ENCODE peak calls at places on chromosome 2, in four cellular contexts. J is adipocyte, P is transverse colon, Z is tibial artery. O is an unnamed sample.

GRCh38 chr2:125516496-125517109 is 1139.4 kb upstream of the GYPC start:
- DNase-seq in P (no peak), J (peak; percentile 29), Z (no peak), O (peak; percentile 38)

GRCh38 chr2:233059797-233060499 is at the start of gene INPP5D:
- DNase-seq in J (no peak), P (peak; percentile 68), Z (peak; percentile 67), O (no peak)

GRCh38 chr2:146262606-146263005 is 1582.2 kb upstream of the ACVR2A start:
- DNase-seq in Z (no peak), P (no peak), J (no peak), O (no peak)

GRCh38 chr2:146240376-146240775 is 1604.5 kb upstream of the ACVR2A start:
- DNase-seq in P (no peak), J (peak; percentile 20), Z (no peak), O (no peak)

GRCh38 chr2:132849118-132849517 is 179.1 kb upstream of the LYPD1 start:
- DNase-seq in P (no peak), Z (no peak), J (peak; percentile 12), O (peak; percentile 20)

GRCh38 chr2:127454595-127455565 is 36.7 kb downstream of the PROC start:
- DNase-seq in P (peak; percentile 86), J (no peak), Z (no peak), O (peak; percentile 49)

GRCh38 chr2:210049831-210050230 is 47.4 kb downstream of the RPE start:
- DNase-seq in J (no peak), Z (no peak), P (no peak), O (no peak)

GRCh38 chr2:225236769-225237323 is 162.7 kb upstream of the NYAP2 start:
- DNase-seq in Z (no peak), P (no peak), J (no peak), O (no peak)

GRCh38 chr2:85554980-85555612 is 6.2 kb downstream of the GGCX start:
- DNase-seq in J (no peak), P (no peak), Z (no peak), O (no peak)

GRCh38 chr2:47652041-47652713 is 130.8 kb upstream of the MSH6 start:
- DNase-seq in P (no peak), J (no peak), Z (no peak), O (no peak)

GRCh38 chr2:106307860-106308259 is 113.8 kb upstream of the UXS1 start:
- DNase-seq in P (no peak), J (no peak), Z (no peak), O (no peak)

DNA sequence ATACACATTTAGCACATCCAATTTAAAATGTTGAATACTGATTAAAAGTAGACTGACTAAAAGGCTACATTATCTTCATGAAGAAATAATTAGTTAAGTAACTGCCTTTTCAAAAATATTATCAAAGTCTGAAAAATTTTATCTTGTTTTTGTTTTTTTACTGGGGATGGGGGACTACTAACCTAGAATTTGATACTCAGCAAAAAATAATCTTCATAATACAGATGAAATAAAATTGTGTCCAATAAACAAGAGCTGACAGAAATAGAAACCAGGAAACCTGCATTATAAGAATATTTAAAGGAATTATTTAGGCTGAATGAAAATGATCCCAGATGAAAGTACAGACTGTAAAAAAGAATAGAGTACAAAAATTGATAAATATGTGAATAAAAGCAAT is 200.7 kb upstream of the RGPD4 start:
- DNase-seq in J (no peak), Z (no peak), P (no peak), O (no peak)
- H3K9me3 ChIP-seq in J (peaks cover 25% of the 10 kb centered on the region), Z (no peaks in the 10 kb centered on the region), P (peaks cover 5% of the 10 kb centered on the region), O (peaks cover 7% of the 10 kb centered on the region)

DNA sequence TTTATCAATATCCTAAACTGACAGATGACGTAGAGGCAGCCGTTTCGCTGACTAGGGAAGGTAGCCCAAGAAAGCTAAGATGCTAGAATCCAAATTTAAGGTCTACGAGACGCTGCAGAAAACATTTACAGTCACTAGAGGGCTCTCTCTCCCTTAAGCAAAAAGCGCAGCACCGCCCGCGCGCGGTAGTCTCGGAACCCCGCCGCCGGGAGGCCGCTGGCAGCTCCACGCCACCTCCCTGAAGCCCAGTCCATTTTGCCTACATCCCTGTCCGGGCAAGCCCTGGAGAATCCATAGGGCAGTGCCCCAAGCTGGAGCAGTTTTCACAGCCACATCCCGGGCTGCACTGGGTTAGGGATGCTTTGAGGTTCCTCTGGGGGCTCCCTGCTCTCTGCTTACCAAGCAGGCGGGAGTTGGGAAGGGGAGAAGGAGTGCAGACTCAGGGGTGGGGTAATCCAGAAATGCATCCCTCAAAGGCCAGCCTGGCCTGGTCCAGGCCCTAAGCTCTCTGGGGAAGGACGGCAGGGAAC is 1.5 kb upstream of the DPYSL5 start:
- DNase-seq in Z (peak; percentile 72), P (peak; percentile 57), J (peak; percentile 94), O (peak; percentile 85)
- H3K27me3 ChIP-seq in Z (peaks cover 90% of the 10 kb centered on the region), P (peaks cover 100% of the 10 kb centered on the region), J (peaks cover 77% of the 10 kb centered on the region), O (peaks cover 82% of the 10 kb centered on the region)

DNA sequence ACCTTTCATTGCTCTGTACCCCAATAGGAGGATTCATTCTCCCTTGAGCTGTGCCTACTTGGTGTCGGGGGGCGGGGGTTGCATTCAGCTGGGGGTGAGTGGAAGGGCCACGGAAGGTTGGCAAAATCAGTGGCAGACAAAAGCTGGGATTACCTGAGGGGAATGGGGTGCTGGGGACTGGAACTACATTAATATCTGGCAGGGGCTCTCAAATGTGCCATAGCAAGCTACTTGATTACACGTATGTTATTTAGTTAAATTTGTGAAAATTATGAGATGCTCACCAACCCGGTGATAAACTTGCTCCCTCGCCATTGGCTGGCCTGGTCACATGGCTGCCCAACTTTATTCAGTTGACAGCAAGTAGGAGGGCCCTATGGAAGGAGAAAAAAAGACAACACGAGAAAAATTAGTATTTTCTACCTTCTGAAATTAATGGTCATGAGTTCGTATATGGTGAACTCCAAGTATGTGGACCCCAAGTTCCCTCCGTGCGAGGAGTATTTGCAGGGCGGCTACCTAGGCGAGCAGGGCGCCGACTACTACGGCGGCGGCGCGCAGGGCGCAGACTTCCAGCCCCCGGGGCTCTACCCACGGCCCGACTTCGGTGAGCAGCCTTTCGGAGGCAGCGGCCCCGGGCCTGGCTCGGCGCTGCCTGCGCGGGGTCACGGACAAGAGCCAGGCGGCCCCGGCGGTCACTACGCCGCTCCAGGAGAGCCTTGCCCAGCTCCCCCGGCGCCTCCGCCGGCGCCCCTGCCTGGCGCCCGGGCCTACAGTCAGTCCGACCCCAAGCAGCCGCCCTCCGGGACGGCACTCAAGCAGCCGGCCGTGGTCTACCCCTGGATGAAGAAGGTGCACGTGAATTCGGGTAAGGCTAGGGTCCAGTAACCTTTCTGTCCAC is at the start of gene HOXD4:
- DNase-seq in Z (no peak), P (no peak), J (no peak), O (no peak)
- H3K9me3 ChIP-seq in Z (no peaks in the 10 kb centered on the region), P (no peaks in the 10 kb centered on the region), J (no peaks in the 10 kb centered on the region), O (no peaks in the 10 kb centered on the region)

DNA sequence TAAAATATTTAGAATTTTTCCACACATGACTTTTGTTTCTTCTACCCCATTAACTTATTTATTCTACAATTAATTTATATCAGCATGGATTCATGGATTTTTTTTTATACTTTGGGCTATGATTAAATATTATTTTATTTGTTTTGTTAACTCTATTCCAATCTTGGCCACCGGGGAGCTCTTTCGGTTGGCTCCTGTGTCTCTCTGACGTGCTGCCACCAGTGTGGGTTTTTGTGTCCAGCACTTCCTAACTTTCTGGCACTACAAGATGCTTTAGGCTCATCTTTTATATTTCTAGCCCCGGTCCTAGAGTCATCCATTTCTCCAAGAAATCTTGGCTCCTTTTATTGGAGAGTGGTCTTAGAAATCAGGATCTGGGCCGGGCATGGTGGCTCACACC is 18.9 kb downstream of the AQP12B start:
- DNase-seq in P (no peak), Z (no peak), J (no peak), O (no peak)
- H3K27me3 ChIP-seq in P (peaks cover 64% of the 10 kb centered on the region), Z (peaks cover 15% of the 10 kb centered on the region), J (peaks cover 47% of the 10 kb centered on the region), O (peaks cover 59% of the 10 kb centered on the region)

O was measured in PC-3.